ENCODE peak calls at places on chromosome 15, in four cellular contexts. O, G, U and J are unnamed samples.

GRCh38 chr15:61796056-61796455 is 264.2 kb downstream of the VPS13C start:
- DNase-seq in O (peak; percentile 80), U (no peak), G (peak; percentile 94), J (peak; percentile 55)

GRCh38 chr15:51312754-51313390 is 25.5 kb downstream of the CYP19A1 start:
- DNase-seq in G (no peak), O (peak; percentile 70), U (peak; percentile 68), J (peak; percentile 13)

GRCh38 chr15:73753250-73754130 is at the start of gene INSYN1:
- DNase-seq in G (peak; percentile 22), O (no peak), U (no peak), J (no peak)

GRCh38 chr15:76200641-76201105 is 110.6 kb downstream of the ETFA start:
- DNase-seq in U (no peak), G (no peak), O (no peak), J (no peak)

GRCh38 chr15:40282870-40283614 is at the start of gene ANKRD63:
- DNase-seq in O (no peak), U (no peak), G (no peak), J (no peak)

GRCh38 chr15:58070801-58071418 is 5.4 kb upstream of the ALDH1A2 start:
- DNase-seq in O (peak; percentile 37), G (peak; percentile 70), U (peak; percentile 40), J (no peak)

GRCh38 chr15:32029409-32029861 is 880 bp upstream of the CHRNA7 start:
- DNase-seq in U (no peak), O (no peak), G (peak; percentile 0), J (no peak)

GRCh38 chr15:61083781-61084134 is 145.3 kb downstream of the RORA start:
- DNase-seq in G (no peak), O (no peak), U (no peak), J (no peak)

GRCh38 chr15:85150130-85150480 is 168.4 kb downstream of the PDE8A start:
- DNase-seq in O (no peak), U (no peak), G (no peak), J (no peak)

GRCh38 chr15:90201944-90202375 is 830 bp downstream of the SEMA4B start:
- DNase-seq in G (no peak), O (no peak), U (no peak), J (no peak)

GRCh38 chr15:65916664-65917406 is 47.5 kb downstream of the RAB11A start:
- DNase-seq in O (peak; percentile 27), G (peak; percentile 59), U (peak; percentile 80), J (no peak)

GRCh38 chr15:74569731-74570070 is 28.7 kb downstream of the ARID3B start:
- DNase-seq in O (no peak), U (no peak), G (no peak), J (no peak)

GRCh38 chr15:41411031-41411430 is 5.9 kb upstream of the RTF1 start:
- DNase-seq in O (no peak), U (no peak), G (no peak), J (no peak)

GRCh38 chr15:64695571-64695992 is 79.8 kb downstream of the RBPMS2 start:
- DNase-seq in O (no peak), G (no peak), U (no peak), J (no peak)

GRCh38 chr15:31130576-31131237 is 29.2 kb upstream of the TRPM1 start:
- DNase-seq in O (no peak), G (no peak), U (no peak), J (no peak)

GRCh38 chr15:61318276-61318675 is 89.2 kb upstream of the RORA start:
- DNase-seq in U (no peak), O (no peak), G (no peak), J (no peak)

GRCh38 chr15:93048759-93049161 is 40.3 kb downstream of the RGMA start:
- DNase-seq in O (peak; percentile 55), G (peak; percentile 61), U (no peak), J (no peak)
- H3K36me3 ChIP-seq in O (no peaks in the 10 kb centered on the region), G (no peaks in the 10 kb centered on the region), U (no peaks in the 10 kb centered on the region), J (no peaks in the 10 kb centered on the region)

GRCh38 chr15:42915654-42916053 is 4.9 kb downstream of the TTBK2 start:
- DNase-seq in U (no peak), G (no peak), O (no peak), J (no peak)
- H3K27ac ChIP-seq in U (no peak overlapping the region), G (no peak overlapping the region), O (no peak overlapping the region), J (no peak overlapping the region)

DNA sequence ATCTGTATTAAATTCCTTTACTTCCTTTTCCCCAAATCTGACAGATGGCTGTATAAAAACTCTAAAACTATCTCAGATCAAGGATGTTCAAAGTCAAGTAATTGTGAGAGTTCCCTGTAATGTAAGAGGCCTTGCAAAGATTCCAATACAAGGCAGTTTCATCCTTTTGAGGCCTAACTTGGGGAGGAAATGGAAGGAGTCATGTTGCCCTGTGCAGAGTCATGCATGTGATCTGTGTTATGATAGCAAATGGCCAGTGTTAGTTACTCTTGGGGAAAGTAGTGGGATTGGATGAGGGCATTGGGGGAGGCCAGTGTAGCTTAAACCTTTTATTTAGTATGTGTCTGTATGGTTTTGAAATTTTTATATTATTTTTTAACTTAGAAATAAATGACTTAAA is 23.7 kb upstream of the FBXL22 start:
- DNase-seq in U (no peak), G (peak; percentile 45), O (no peak), J (no peak)
- TF ChIP-seq EZH2 in U (no peak), G (no peak), O (no peak), J (no peak)

DNA sequence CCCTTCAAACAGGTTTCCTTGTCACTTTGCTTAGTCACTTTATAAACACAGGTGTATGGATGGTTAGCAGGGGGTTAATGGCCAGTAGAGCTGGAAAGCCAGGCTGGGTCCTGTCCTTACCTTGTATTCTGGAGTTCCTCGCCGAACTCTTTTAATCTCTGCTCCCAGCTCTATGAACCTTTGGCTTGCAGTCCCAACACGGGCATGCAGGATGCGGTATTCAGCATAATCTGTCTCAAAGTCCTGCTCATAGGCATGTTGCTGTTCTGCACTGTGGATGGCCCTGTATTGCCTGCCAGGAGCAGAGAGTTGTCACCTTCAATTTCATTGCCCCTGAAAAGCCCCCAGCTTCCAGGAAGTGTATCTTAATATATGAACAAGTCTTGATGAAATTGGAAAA is 2.7 kb downstream of the ELL3 start:
- DNase-seq in O (no peak), G (no peak), U (no peak), J (no peak)
- H3K36me3 ChIP-seq in O (peaks cover 24% of the 10 kb centered on the region), G (peaks cover 11% of the 10 kb centered on the region), U (peaks cover 6% of the 10 kb centered on the region), J (peaks cover 36% of the 10 kb centered on the region)